ENCODE peak calls at places on chromosome 1, in five cellular contexts. Y is uterus; X is CD8-positive, alpha-beta T cell; I is GM12865; H is endodermal cell. F is an unnamed sample.

GRCh38 chr1:26429741-26430140 is 2.4 kb upstream of the DHDDS start:
- DNase-seq in Y (no peak), X (no peak), I (no peak), H (peak; percentile 79), F (no peak)

GRCh38 chr1:1024421-1025415 is 4.8 kb downstream of the AGRN start:
- DNase-seq in Y (no peak), X (no peak), I (no peak), H (peak; percentile 95), F (peak; percentile 55)

GRCh38 chr1:75533085-75533484 is 77.8 kb downstream of the SLC44A5 start:
- DNase-seq in Y (no peak), X (no peak), I (no peak), H (no peak), F (no peak)

GRCh38 chr1:151875419-151876097 is 22.0 kb upstream of the THEM5 start:
- DNase-seq in Y (no peak), X (no peak), I (no peak), H (no peak), F (no peak)

GRCh38 chr1:233708416-233708815 is 94.5 kb downstream of the KCNK1 start:
- DNase-seq in Y (no peak), X (no peak), I (no peak), H (no peak), F (no peak)

GRCh38 chr1:106773206-106773605 is 283.3 kb upstream of the PRMT6 start:
- DNase-seq in Y (no peak), X (no peak), I (no peak), H (no peak), F (no peak)

GRCh38 chr1:236795757-236796719 is 946 bp downstream of the MTR start:
- DNase-seq in Y (no peak), X (no peak), I (no peak), H (peak; percentile 47), F (no peak)

GRCh38 chr1:53600486-53600885 is 138.5 kb downstream of the GLIS1 start:
- DNase-seq in Y (no peak), X (no peak), I (no peak), H (peak; percentile 48), F (no peak)

GRCh38 chr1:14020006-14020405 is 320.0 kb downstream of the PRDM2 start:
- DNase-seq in Y (no peak), X (no peak), I (no peak), H (no peak), F (no peak)

GRCh38 chr1:81702903-81703302 is 97.8 kb upstream of the ADGRL2 start:
- DNase-seq in Y (no peak), X (no peak), I (peak; percentile 62), H (no peak), F (no peak)

GRCh38 chr1:155968670-155969069 is 9.7 kb downstream of the ARHGEF2 start:
- DNase-seq in Y (no peak), X (no peak), I (no peak), H (no peak), F (no peak)

GRCh38 chr1:219119839-219120238 is 53.8 kb upstream of the LYPLAL1 start:
- DNase-seq in Y (peak; percentile 46), X (no peak), I (no peak), H (no peak), F (no peak)

GRCh38 chr1:27435566-27436203 is 43.3 kb downstream of the GPR3 start:
- DNase-seq in Y (no peak), X (no peak), I (peak; percentile 71), H (no peak), F (no peak)

GRCh38 chr1:11026052-11026451 is 13.6 kb downstream of the TARDBP start:
- DNase-seq in Y (no peak), X (no peak), I (no peak), H (no peak), F (no peak)

GRCh38 chr1:92902406-92902744 is 58.9 kb downstream of the DIPK1A start:
- DNase-seq in Y (no peak), X (no peak), I (no peak), H (peak; percentile 47), F (no peak)
- H3K4me3 ChIP-seq in Y (no peak overlapping the region), X (no peak overlapping the region), I (no peak overlapping the region), H (no peak overlapping the region), F (no peak overlapping the region)

DNA sequence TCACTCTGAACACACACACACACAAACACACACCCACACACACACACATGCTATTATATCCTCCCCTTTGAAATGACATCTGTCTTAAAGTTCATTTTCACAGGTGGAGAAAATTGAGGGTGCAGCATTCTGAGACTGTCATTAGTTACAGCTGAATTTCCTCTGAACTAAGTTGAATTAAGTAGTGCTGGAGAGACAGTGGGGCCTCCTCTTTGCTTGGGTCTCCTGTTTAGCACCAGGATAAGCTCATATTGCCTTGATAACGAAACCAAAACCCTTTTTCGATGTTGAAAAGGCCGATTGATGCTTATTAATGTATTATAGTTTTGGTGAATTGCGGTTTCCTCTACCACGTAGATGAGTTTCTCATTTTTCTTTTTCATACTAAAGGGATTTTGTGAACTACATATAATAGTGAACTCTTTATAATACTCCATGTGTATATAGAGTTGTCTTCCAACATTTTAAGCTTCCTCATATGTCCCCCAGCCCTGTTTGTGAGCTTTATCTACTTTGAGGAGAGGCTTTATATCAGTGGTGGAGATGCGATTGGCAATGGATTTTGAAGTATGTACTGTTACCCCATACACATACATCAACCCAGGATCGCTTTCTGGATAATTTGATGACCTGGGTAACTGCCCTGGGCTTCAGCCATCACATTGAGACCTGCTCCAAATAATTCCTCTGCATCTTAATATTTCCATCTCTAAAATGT is 17.4 kb downstream of the DYNLT5 start:
- DNase-seq in Y (no peak), X (no peak), I (no peak), H (no peak), F (no peak)
- H3K4me3 ChIP-seq in Y (no peak overlapping the region), X (no peak overlapping the region), I (no peak overlapping the region), H (no peak overlapping the region), F (peak overlapping the region; percentile 9)

GRCh38 chr1:205441716-205442050 is 14.2 kb downstream of the BLACAT1 start:
- DNase-seq in Y (no peak), X (no peak), I (no peak), H (peak; percentile 72), F (no peak)
- H3K4me3 ChIP-seq in Y (no peak overlapping the region), X (no peak overlapping the region), I (no peak overlapping the region), H (no peak overlapping the region), F (no peak overlapping the region)

GRCh38 chr1:245131026-245131393 is 23.8 kb upstream of the KIF26B start:
- DNase-seq in Y (no peak), X (no peak), I (no peak), H (no peak), F (no peak)

GRCh38 chr1:245129811-245130210 is 25.0 kb upstream of the KIF26B start:
- DNase-seq in Y (no peak), X (no peak), I (no peak), H (no peak), F (no peak)

GRCh38 chr1:245126530-245126929 is 28.3 kb upstream of the KIF26B start:
- DNase-seq in Y (no peak), X (no peak), I (no peak), H (no peak), F (no peak)

GRCh38 chr1:245128381-245128780 is 26.4 kb upstream of the KIF26B start:
- DNase-seq in Y (no peak), X (no peak), I (no peak), H (no peak), F (no peak)

GRCh38 chr1:245129321-245129720 is 25.5 kb upstream of the KIF26B start:
- DNase-seq in Y (no peak), X (no peak), I (no peak), H (no peak), F (no peak)
- H3K4me3 ChIP-seq in Y (no peak overlapping the region), X (no peak overlapping the region), I (no peak overlapping the region), H (no peak overlapping the region), F (no peak overlapping the region)

GRCh38 chr1:186739515-186739914 is 59.3 kb upstream of the PTGS2 start:
- DNase-seq in Y (no peak), X (no peak), I (no peak), H (no peak), F (no peak)
- H3K4me3 ChIP-seq in Y (no peak overlapping the region), X (no peak overlapping the region), I (no peak overlapping the region), H (no peak overlapping the region), F (no peak overlapping the region)

F was measured in SJSA1.